ENCODE peak calls at places on chromosome 3, in eight cellular contexts. One of them, this sample, is unnamed.

GRCh38 chr3:195103623-195104022 is 167.3 kb downstream of the XXYLT1 start:
- DNase-seq in lower leg skin: no peak
- DNase-seq in heart left ventricle: no peak
- DNase-seq in ovary: no peak
- DNase-seq in body of pancreas: no peak
- DNase-seq in A549: no peak
- DNase-seq in HepG2: no peak
- DNase-seq in NB4: no peak
- DNase-seq in this sample: no peak

GRCh38 chr3:9595877-9596276 is 42.3 kb upstream of the LHFPL4 start:
- DNase-seq in lower leg skin: no peak
- DNase-seq in HepG2: no peak
- DNase-seq in NB4: no peak
- DNase-seq in A549: no peak
- DNase-seq in body of pancreas: no peak
- DNase-seq in ovary: no peak
- DNase-seq in heart left ventricle: no peak
- DNase-seq in this sample: no peak

GRCh38 chr3:178096955-178097354 is 439.3 kb upstream of the KCNMB2 start:
- DNase-seq in NB4: no peak
- DNase-seq in A549: no peak
- DNase-seq in body of pancreas: no peak
- DNase-seq in ovary: no peak
- DNase-seq in HepG2: no peak
- DNase-seq in lower leg skin: no peak
- DNase-seq in heart left ventricle: no peak
- DNase-seq in this sample: no peak

GRCh38 chr3:100042144-100042543 is 72.2 kb downstream of the FILIP1L start:
- DNase-seq in heart left ventricle: no peak
- DNase-seq in A549: no peak
- DNase-seq in body of pancreas: no peak
- DNase-seq in NB4: no peak
- DNase-seq in lower leg skin: no peak
- DNase-seq in HepG2: no peak
- DNase-seq in ovary: no peak
- DNase-seq in this sample: no peak

GRCh38 chr3:56998081-56998529 is 62.4 kb upstream of the SPATA12 start:
- DNase-seq in A549: no peak
- DNase-seq in lower leg skin: no peak
- DNase-seq in NB4: no peak
- DNase-seq in ovary: no peak
- DNase-seq in heart left ventricle: no peak
- DNase-seq in body of pancreas: no peak
- DNase-seq in HepG2: no peak
- DNase-seq in this sample: no peak

GRCh38 chr3:36408146-36408545 is 27.8 kb downstream of the STAC start:
- DNase-seq in ovary: no peak
- DNase-seq in HepG2: peak
- DNase-seq in NB4: peak
- DNase-seq in heart left ventricle: no peak
- DNase-seq in body of pancreas: no peak
- DNase-seq in A549: peak
- DNase-seq in lower leg skin: no peak
- DNase-seq in this sample: no peak

GRCh38 chr3:115517457-115518050 is 105.8 kb upstream of the GAP43 start:
- DNase-seq in lower leg skin: no peak
- DNase-seq in A549: no peak
- DNase-seq in heart left ventricle: no peak
- DNase-seq in body of pancreas: no peak
- DNase-seq in HepG2: no peak
- DNase-seq in ovary: no peak
- DNase-seq in NB4: no peak
- DNase-seq in this sample: no peak

GRCh38 chr3:173938159-173938558 is 540.6 kb downstream of the NLGN1 start:
- DNase-seq in A549: no peak
- DNase-seq in body of pancreas: no peak
- DNase-seq in lower leg skin: no peak
- DNase-seq in NB4: no peak
- DNase-seq in HepG2: peak
- DNase-seq in ovary: no peak
- DNase-seq in heart left ventricle: no peak
- DNase-seq in this sample: no peak

GRCh38 chr3:64616953-64617352 is 70.8 kb downstream of the ADAMTS9 start:
- DNase-seq in NB4: no peak
- DNase-seq in A549: no peak
- DNase-seq in HepG2: no peak
- DNase-seq in lower leg skin: no peak
- DNase-seq in body of pancreas: no peak
- DNase-seq in ovary: no peak
- DNase-seq in heart left ventricle: peak
- DNase-seq in this sample: no peak

GRCh38 chr3:144104679-144105078 is 133.1 kb downstream of the DIPK2A start:
- DNase-seq in heart left ventricle: no peak
- DNase-seq in A549: no peak
- DNase-seq in ovary: no peak
- DNase-seq in HepG2: no peak
- DNase-seq in body of pancreas: no peak
- DNase-seq in lower leg skin: no peak
- DNase-seq in NB4: no peak
- DNase-seq in this sample: no peak

GRCh38 chr3:188683032-188683491 is 488.7 kb upstream of the TPRG1 start:
- DNase-seq in heart left ventricle: no peak
- DNase-seq in body of pancreas: no peak
- DNase-seq in HepG2: peak
- DNase-seq in A549: no peak
- DNase-seq in NB4: no peak
- DNase-seq in ovary: no peak
- DNase-seq in lower leg skin: no peak
- DNase-seq in this sample: no peak

GRCh38 chr3:66362541-66362941 is 138.3 kb downstream of the LRIG1 start:
- DNase-seq in NB4: no peak
- DNase-seq in HepG2: no peak
- DNase-seq in ovary: no peak
- DNase-seq in heart left ventricle: no peak
- DNase-seq in lower leg skin: no peak
- DNase-seq in body of pancreas: no peak
- DNase-seq in A549: no peak
- DNase-seq in this sample: no peak

GRCh38 chr3:99119312-99119810 is 217.9 kb upstream of the DCBLD2 start:
- DNase-seq in heart left ventricle: no peak
- DNase-seq in ovary: no peak
- DNase-seq in body of pancreas: no peak
- DNase-seq in HepG2: no peak
- DNase-seq in lower leg skin: no peak
- DNase-seq in A549: no peak
- DNase-seq in NB4: no peak
- DNase-seq in this sample: no peak

GRCh38 chr3:124786491-124787241 is 56.4 kb downstream of the UMPS start:
- DNase-seq in HepG2: no peak
- DNase-seq in heart left ventricle: no peak
- DNase-seq in ovary: no peak
- DNase-seq in NB4: no peak
- DNase-seq in lower leg skin: no peak
- DNase-seq in A549: no peak
- DNase-seq in body of pancreas: no peak
- DNase-seq in this sample: no peak

GRCh38 chr3:104952587-104952986 is 414.1 kb upstream of the ALCAM start:
- DNase-seq in lower leg skin: no peak
- DNase-seq in heart left ventricle: no peak
- DNase-seq in body of pancreas: peak
- DNase-seq in HepG2: no peak
- DNase-seq in ovary: no peak
- DNase-seq in A549: peak
- DNase-seq in NB4: no peak
- DNase-seq in this sample: no peak

GRCh38 chr3:143383433-143383832 is 263.9 kb downstream of the CHST2 start:
- DNase-seq in HepG2: no peak
- DNase-seq in ovary: no peak
- DNase-seq in A549: no peak
- DNase-seq in NB4: no peak
- DNase-seq in heart left ventricle: no peak
- DNase-seq in body of pancreas: no peak
- DNase-seq in lower leg skin: no peak
- DNase-seq in this sample: peak

GRCh38 chr3:107235193-107235922 is 141.9 kb upstream of the CCDC54 start:
- DNase-seq in heart left ventricle: no peak
- DNase-seq in HepG2: peak
- DNase-seq in body of pancreas: no peak
- DNase-seq in NB4: no peak
- DNase-seq in A549: no peak
- DNase-seq in lower leg skin: no peak
- DNase-seq in ovary: no peak
- DNase-seq in this sample: no peak

GRCh38 chr3:78847603-78848002 is 920.2 kb downstream of the ROBO1 start:
- DNase-seq in lower leg skin: no peak
- DNase-seq in heart left ventricle: no peak
- DNase-seq in body of pancreas: no peak
- DNase-seq in A549: no peak
- DNase-seq in NB4: no peak
- DNase-seq in ovary: no peak
- DNase-seq in HepG2: no peak
- DNase-seq in this sample: no peak

GRCh38 chr3:53890726-53891499 is 746 bp downstream of the SELENOK start:
- DNase-seq in HepG2: peak
- DNase-seq in heart left ventricle: no peak
- DNase-seq in body of pancreas: peak
- DNase-seq in A549: peak
- DNase-seq in NB4: peak
- DNase-seq in ovary: no peak
- DNase-seq in lower leg skin: no peak
- DNase-seq in this sample: peak

GRCh38 chr3:105866656-105867653 is 1.9 kb downstream of the CBLB start:
- DNase-seq in NB4: no peak
- DNase-seq in body of pancreas: no peak
- DNase-seq in ovary: no peak
- DNase-seq in heart left ventricle: no peak
- DNase-seq in HepG2: peak
- DNase-seq in A549: no peak
- DNase-seq in lower leg skin: no peak
- DNase-seq in this sample: peak

GRCh38 chr3:57446318-57446841 is 97.8 kb downstream of the DNAH12 start:
- DNase-seq in HepG2: no peak
- DNase-seq in A549: no peak
- DNase-seq in ovary: no peak
- DNase-seq in NB4: no peak
- DNase-seq in lower leg skin: no peak
- DNase-seq in heart left ventricle: no peak
- DNase-seq in body of pancreas: no peak
- DNase-seq in this sample: no peak

GRCh38 chr3:62604301-62604700 is 231.0 kb upstream of the FEZF2 start:
- DNase-seq in ovary: no peak
- DNase-seq in heart left ventricle: no peak
- DNase-seq in body of pancreas: no peak
- DNase-seq in A549: peak
- DNase-seq in lower leg skin: no peak
- DNase-seq in HepG2: no peak
- DNase-seq in NB4: no peak
- DNase-seq in this sample: no peak
- TF ChIP-seq POLR2A in ovary: no peak
- TF ChIP-seq POLR2A in heart left ventricle: no peak
- TF ChIP-seq POLR2A in body of pancreas: no peak
- TF ChIP-seq POLR2A in A549: no peak
- TF ChIP-seq POLR2A in lower leg skin: no peak
- TF ChIP-seq POLR2A in HepG2: no peak
- TF ChIP-seq POLR2A in NB4: no peak
- TF ChIP-seq POLR2A in this sample: no peak

GRCh38 chr3:152269423-152270144 is 855 bp downstream of the MBNL1 start:
- DNase-seq in lower leg skin: peak
- DNase-seq in body of pancreas: peak
- DNase-seq in A549: peak
- DNase-seq in heart left ventricle: peak
- DNase-seq in ovary: peak
- DNase-seq in HepG2: peak
- DNase-seq in NB4: peak
- DNase-seq in this sample: peak
- TF ChIP-seq POLR2A in lower leg skin: no peak
- TF ChIP-seq POLR2A in body of pancreas: no peak
- TF ChIP-seq POLR2A in A549: no peak
- TF ChIP-seq POLR2A in heart left ventricle: peak
- TF ChIP-seq POLR2A in ovary: no peak
- TF ChIP-seq POLR2A in HepG2: no peak
- TF ChIP-seq POLR2A in NB4: no peak
- TF ChIP-seq POLR2A in this sample: no peak

DNA sequence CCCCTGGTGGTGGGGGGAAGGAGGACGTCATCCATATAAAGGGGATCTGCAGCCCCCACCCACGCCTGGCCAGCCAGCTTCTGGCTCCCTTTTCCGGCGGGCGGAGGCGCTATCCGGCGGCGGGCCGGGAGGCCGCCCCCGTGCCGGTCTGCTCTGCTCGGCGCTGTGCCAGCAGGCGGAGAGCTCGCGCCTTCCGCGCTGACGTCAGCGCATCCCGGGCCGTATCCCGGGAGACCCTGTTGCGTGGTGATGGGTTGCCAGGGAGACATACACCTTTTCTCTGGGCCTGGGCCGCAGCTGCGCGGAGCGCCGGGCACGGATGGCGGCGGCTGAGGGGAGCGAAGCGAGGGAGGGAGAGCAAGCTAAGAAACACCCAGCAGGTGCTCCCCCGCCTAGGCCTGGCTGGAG is 1.1 kb downstream of the FAM131A start:
- DNase-seq in A549: no peak
- DNase-seq in lower leg skin: no peak
- DNase-seq in heart left ventricle: peak
- DNase-seq in NB4: no peak
- DNase-seq in ovary: peak
- DNase-seq in body of pancreas: peak
- DNase-seq in HepG2: no peak
- DNase-seq in this sample: peak
- TF ChIP-seq POLR2A in A549: no peak
- TF ChIP-seq POLR2A in lower leg skin: no peak
- TF ChIP-seq POLR2A in heart left ventricle: peak
- TF ChIP-seq POLR2A in NB4: no peak
- TF ChIP-seq POLR2A in ovary: peak
- TF ChIP-seq POLR2A in body of pancreas: no peak
- TF ChIP-seq POLR2A in HepG2: no peak
- TF ChIP-seq POLR2A in this sample: no peak

DNA sequence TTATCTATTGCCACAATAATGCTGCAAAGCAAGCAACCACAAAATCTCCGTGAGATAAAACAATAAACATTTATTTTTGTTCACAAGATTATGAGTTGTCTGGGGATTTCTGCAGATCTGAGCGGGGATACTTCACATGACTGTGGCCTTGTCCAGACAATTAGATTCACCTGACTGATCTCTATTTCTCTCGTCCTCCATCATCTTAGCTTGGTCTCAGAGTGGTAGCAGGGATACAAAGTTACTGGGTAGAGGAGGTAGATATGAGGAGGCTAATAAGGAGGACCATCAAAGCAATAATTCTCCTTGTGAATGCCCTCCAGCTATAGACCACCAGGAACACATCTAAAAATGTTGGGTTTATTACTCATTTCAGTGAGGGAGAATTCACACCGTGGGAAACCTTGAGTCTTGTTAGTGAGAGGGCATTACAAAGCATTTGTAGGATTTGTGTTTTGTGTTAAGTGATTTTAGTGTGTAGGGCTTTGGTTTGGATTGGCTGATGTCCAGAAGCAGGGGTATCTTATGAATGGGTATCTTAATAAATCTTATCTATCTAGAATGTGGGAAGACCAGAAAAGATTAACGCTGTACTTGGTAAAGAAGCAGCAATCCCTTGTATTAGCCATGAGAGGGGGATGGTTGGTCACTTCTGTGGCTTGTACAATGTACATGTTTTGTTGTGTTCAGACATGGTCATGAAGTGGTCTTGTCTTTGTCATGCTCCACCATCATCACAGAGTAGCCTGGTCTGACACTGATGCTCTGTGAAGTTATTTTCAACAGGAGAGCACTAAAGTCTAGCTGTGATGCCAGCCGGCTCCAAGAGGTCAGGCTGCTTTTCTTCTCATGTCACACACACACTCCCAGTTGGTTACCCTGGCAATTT is 287.6 kb upstream of the STT3B start:
- DNase-seq in ovary: no peak
- DNase-seq in body of pancreas: no peak
- DNase-seq in A549: no peak
- DNase-seq in HepG2: peak
- DNase-seq in NB4: no peak
- DNase-seq in heart left ventricle: no peak
- DNase-seq in lower leg skin: no peak
- DNase-seq in this sample: no peak
- TF ChIP-seq POLR2A in ovary: no peak
- TF ChIP-seq POLR2A in body of pancreas: no peak
- TF ChIP-seq POLR2A in A549: no peak
- TF ChIP-seq POLR2A in HepG2: no peak
- TF ChIP-seq POLR2A in NB4: no peak
- TF ChIP-seq POLR2A in heart left ventricle: no peak
- TF ChIP-seq POLR2A in lower leg skin: no peak
- TF ChIP-seq POLR2A in this sample: no peak